ENCODE peak calls at places on chromosomes 3 and 15, in eight cellular contexts. K is uterus, A is mesendoderm, D is breast epithelium, Z is tibial artery, C is AG04449, X is stomach, L is neural progenitor cell. P is an unnamed sample.

GRCh38 chr15:78740904-78741274 is 70.4 kb downstream of the ADAMTS7 start:
- DNase-seq in K (no peak), A (no peak), D (no peak), Z (no peak), C (no peak), X (peak), L (no peak), P (no peak)

GRCh38 chr3:46921041-46921440 is 43.5 kb downstream of the PTH1R start:
- DNase-seq in K (peak), A (no peak), D (no peak), Z (peak), C (no peak), X (no peak), L (no peak), P (no peak)

GRCh38 chr3:173397161-173398110 is at the start of gene NLGN1:
- DNase-seq in K (peak), A (peak), D (peak), Z (peak), C (peak), X (peak), L (peak), P (no peak)

GRCh38 chr15:48993411-48993810 is 29.7 kb upstream of the SHC4 start:
- DNase-seq in K (no peak), A (no peak), D (no peak), Z (no peak), C (no peak), X (no peak), L (no peak), P (no peak)

GRCh38 chr3:126983276-126983652 is 349 bp downstream of the PLXNA1 start:
- DNase-seq in K (no peak), A (no peak), D (no peak), Z (no peak), C (no peak), X (no peak), L (no peak), P (no peak)

GRCh38 chr3:194369522-194370279 is at the start of gene LRRC15:
- DNase-seq in K (no peak), A (peak), D (no peak), Z (no peak), C (no peak), X (peak), L (peak), P (no peak)

GRCh38 chr3:39808467-39809180 is 785 bp upstream of the MYRIP start:
- DNase-seq in K (no peak), A (peak), D (no peak), Z (no peak), C (no peak), X (peak), L (peak), P (no peak)

GRCh38 chr3:66450389-66451022 is 50.3 kb downstream of the LRIG1 start:
- DNase-seq in K (peak), A (no peak), D (no peak), Z (peak), C (no peak), X (peak), L (no peak), P (no peak)

GRCh38 chr15:90320062-90320884 is 31.8 kb upstream of the ZNF774 start:
- DNase-seq in K (peak), A (peak), D (peak), Z (peak), C (peak), X (peak), L (peak), P (peak)

GRCh38 chr15:79308874-79309273 is 2.0 kb upstream of the TMED3 start:
- DNase-seq in K (no peak), A (no peak), D (no peak), Z (no peak), C (no peak), X (no peak), L (no peak), P (no peak)

GRCh38 chr3:130955481-130955880 is 61.6 kb downstream of the ATP2C1 start:
- DNase-seq in K (no peak), A (no peak), D (no peak), Z (no peak), C (no peak), X (no peak), L (no peak), P (no peak)

GRCh38 chr3:197503652-197504051 is 52.1 kb downstream of the BDH1 start:
- DNase-seq in K (no peak), A (no peak), D (no peak), Z (no peak), C (no peak), X (no peak), L (no peak), P (no peak)
- H3K4me3 ChIP-seq in K (no peak), A (no peak), D (no peak), Z (no peak), C (no peak), X (no peak), L (no peak), P (no peak)

GRCh38 chr3:172143739-172144497 is 104.5 kb downstream of the FNDC3B start:
- DNase-seq in K (no peak), A (no peak), D (no peak), Z (no peak), C (no peak), X (no peak), L (no peak), P (no peak)

GRCh38 chr3:172148269-172148668 is 108.9 kb downstream of the FNDC3B start:
- DNase-seq in K (no peak), A (no peak), D (no peak), Z (no peak), C (no peak), X (no peak), L (no peak), P (no peak)

GRCh38 chr3:172145287-172145686 is 105.9 kb downstream of the FNDC3B start:
- DNase-seq in K (no peak), A (no peak), D (no peak), Z (no peak), C (no peak), X (no peak), L (no peak), P (no peak)

GRCh38 chr3:172147113-172147818 is 107.9 kb downstream of the FNDC3B start:
- DNase-seq in K (no peak), A (no peak), D (no peak), Z (no peak), C (no peak), X (no peak), L (no peak), P (no peak)

DNA sequence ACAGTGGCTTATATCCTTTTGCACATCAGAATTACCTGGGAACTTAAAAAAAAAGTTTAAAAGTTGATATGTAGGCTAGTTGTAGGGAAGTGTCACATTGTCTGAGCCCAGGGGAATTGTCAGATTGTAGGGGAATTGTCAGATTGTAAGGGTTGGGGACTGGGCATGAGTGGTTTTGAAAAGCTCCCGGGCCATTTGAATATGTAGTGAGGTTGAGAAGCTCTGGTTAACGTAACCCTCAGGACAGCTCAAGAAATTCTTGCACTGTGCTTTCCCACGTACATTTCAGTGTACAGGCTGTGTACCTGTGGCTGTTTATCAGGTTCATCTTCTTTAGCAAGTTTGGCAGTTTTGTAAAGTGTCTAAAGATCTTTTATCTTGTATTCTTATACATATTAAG is 107.0 kb downstream of the FNDC3B start:
- DNase-seq in K (no peak), A (no peak), D (no peak), Z (no peak), C (no peak), X (no peak), L (no peak), P (no peak)
- H3K4me3 ChIP-seq in K (no peak), A (no peak), D (no peak), Z (no peak), C (no peak), X (no peak), L (no peak), P (no peak)

GRCh38 chr3:32844914-32845313 is 27.1 kb downstream of the TRIM71 start:
- DNase-seq in K (no peak), A (no peak), D (no peak), Z (no peak), C (no peak), X (peak), L (no peak), P (no peak)

GRCh38 chr3:32847520-32847919 is 29.7 kb downstream of the TRIM71 start:
- DNase-seq in K (no peak), A (no peak), D (no peak), Z (no peak), C (no peak), X (no peak), L (no peak), P (no peak)

GRCh38 chr3:32850636-32851035 is 32.8 kb downstream of the TRIM71 start:
- DNase-seq in K (no peak), A (no peak), D (no peak), Z (no peak), C (no peak), X (no peak), L (no peak), P (no peak)

GRCh38 chr3:32850226-32850625 is 32.4 kb downstream of the TRIM71 start:
- DNase-seq in K (no peak), A (no peak), D (no peak), Z (no peak), C (no peak), X (no peak), L (no peak), P (no peak)

GRCh38 chr3:32848215-32848614 is 30.4 kb downstream of the TRIM71 start:
- DNase-seq in K (no peak), A (peak), D (no peak), Z (no peak), C (no peak), X (no peak), L (no peak), P (no peak)
- H3K4me3 ChIP-seq in K (no peak), A (no peak), D (no peak), Z (no peak), C (no peak), X (no peak), L (no peak), P (no peak)

GRCh38 chr15:75354454-75354853 is 7.6 kb downstream of the NEIL1 start:
- DNase-seq in K (no peak), A (no peak), D (no peak), Z (no peak), C (no peak), X (no peak), L (no peak), P (no peak)
- H3K4me3 ChIP-seq in K (no peak), A (no peak), D (no peak), Z (no peak), C (no peak), X (no peak), L (no peak), P (no peak)

GRCh38 chr3:172061724-172062184 is 22.4 kb downstream of the FNDC3B start:
- DNase-seq in K (no peak), A (no peak), D (no peak), Z (no peak), C (no peak), X (no peak), L (no peak), P (no peak)
- H3K4me3 ChIP-seq in K (no peak), A (no peak), D (no peak), Z (peak), C (no peak), X (peak), L (no peak), P (no peak)

GRCh38 chr3:60555704-60556340 is 695.4 kb downstream of the FHIT start:
- DNase-seq in K (no peak), A (peak), D (no peak), Z (no peak), C (no peak), X (no peak), L (peak), P (no peak)
- H3K4me3 ChIP-seq in K (no peak), A (no peak), D (no peak), Z (no peak), C (no peak), X (no peak), L (no peak), P (no peak)

GRCh38 chr3:33660035-33660434 is 58.0 kb downstream of the CLASP2 start:
- DNase-seq in K (no peak), A (peak), D (no peak), Z (no peak), C (no peak), X (no peak), L (peak), P (no peak)
- H3K4me3 ChIP-seq in K (no peak), A (no peak), D (no peak), Z (peak), C (peak), X (peak), L (peak), P (no peak)